ENCODE peak calls at places on chromosomes 5 and 9, in ten cellular contexts. T, U, W, G, Z, B, A, O, S and P are unnamed samples.

GRCh38 chr5:149240354-149240998 is 31.2 kb upstream of the AFAP1L1 start:
- DNase-seq in S (no peak), T (no peak), G (peak; percentile 93), Z (no peak), O (no peak), W (no peak), U (no peak), A (no peak), B (no peak), P (no peak)

GRCh38 chr5:93899026-93899600 is 157.7 kb upstream of the POU5F2 start:
- DNase-seq in A (peak; percentile 13), B (no peak), S (peak; percentile 18), G (no peak), T (no peak), O (no peak), Z (no peak), U (peak; percentile 47), W (no peak), P (no peak)

GRCh38 chr9:111983484-111983908 is 86.9 kb downstream of the UGCG start:
- DNase-seq in U (no peak), B (no peak), T (no peak), W (no peak), G (no peak), Z (no peak), A (no peak), S (peak; percentile 67), O (no peak), P (no peak)

GRCh38 chr5:179171251-179171815 is 111.2 kb downstream of the ZNF354C start:
- DNase-seq in U (no peak), W (no peak), A (no peak), O (peak; percentile 61), Z (no peak), G (no peak), T (no peak), S (no peak), B (no peak), P (no peak)

GRCh38 chr5:180116441-180117377 is 45.1 kb upstream of the RNF130 start:
- DNase-seq in G (no peak), B (no peak), U (no peak), A (no peak), Z (no peak), W (no peak), O (peak; percentile 62), T (no peak), S (no peak), P (no peak)

GRCh38 chr5:121090822-121091221 is 626.7 kb downstream of the PRR16 start:
- DNase-seq in W (no peak), U (no peak), B (no peak), G (no peak), Z (no peak), A (peak; percentile 1), T (no peak), S (no peak), O (no peak), P (no peak)

GRCh38 chr5:126594676-126595485 is at the start of gene ALDH7A1:
- DNase-seq in G (peak; percentile 60), T (peak; percentile 96), U (peak; percentile 98), Z (peak; percentile 89), A (peak; percentile 88), W (peak; percentile 96), B (peak; percentile 70), O (peak; percentile 96), S (no peak), P (peak; percentile 81)

GRCh38 chr9:74887041-74887980 is at the start of gene TRPM6:
- DNase-seq in G (peak; percentile 56), B (peak; percentile 13), A (peak; percentile 80), T (peak; percentile 68), O (peak; percentile 92), S (no peak), W (peak; percentile 87), Z (peak; percentile 32), U (peak; percentile 77), P (peak; percentile 21)

GRCh38 chr9:112881366-112881765 is 9.3 kb downstream of the SLC46A2 start:
- DNase-seq in S (no peak), U (no peak), W (no peak), A (peak; percentile 76), Z (no peak), B (peak; percentile 30), O (no peak), T (peak; percentile 74), G (no peak), P (no peak)

GRCh38 chr9:9170735-9171134 is 1371.2 kb upstream of the DMAC1 start:
- DNase-seq in A (no peak), Z (no peak), G (no peak), W (no peak), T (no peak), O (no peak), S (no peak), B (no peak), U (peak; percentile 84), P (no peak)

GRCh38 chr9:122225323-122226141 is 3.2 kb downstream of the LHX6 start:
- DNase-seq in S (no peak), W (no peak), A (no peak), B (no peak), O (no peak), Z (no peak), U (no peak), T (no peak), G (no peak), P (no peak)

GRCh38 chr5:135880278-135880677 is 15.4 kb downstream of the IL9 start:
- DNase-seq in Z (no peak), S (peak; percentile 40), A (peak; percentile 13), B (no peak), U (peak; percentile 57), O (no peak), W (no peak), G (no peak), T (no peak), P (no peak)

GRCh38 chr5:153714732-153715287 is 224.3 kb downstream of the GRIA1 start:
- DNase-seq in B (no peak), G (no peak), S (no peak), Z (peak; percentile 9), W (no peak), T (peak; percentile 9), U (no peak), O (no peak), A (no peak), P (no peak)

DNA sequence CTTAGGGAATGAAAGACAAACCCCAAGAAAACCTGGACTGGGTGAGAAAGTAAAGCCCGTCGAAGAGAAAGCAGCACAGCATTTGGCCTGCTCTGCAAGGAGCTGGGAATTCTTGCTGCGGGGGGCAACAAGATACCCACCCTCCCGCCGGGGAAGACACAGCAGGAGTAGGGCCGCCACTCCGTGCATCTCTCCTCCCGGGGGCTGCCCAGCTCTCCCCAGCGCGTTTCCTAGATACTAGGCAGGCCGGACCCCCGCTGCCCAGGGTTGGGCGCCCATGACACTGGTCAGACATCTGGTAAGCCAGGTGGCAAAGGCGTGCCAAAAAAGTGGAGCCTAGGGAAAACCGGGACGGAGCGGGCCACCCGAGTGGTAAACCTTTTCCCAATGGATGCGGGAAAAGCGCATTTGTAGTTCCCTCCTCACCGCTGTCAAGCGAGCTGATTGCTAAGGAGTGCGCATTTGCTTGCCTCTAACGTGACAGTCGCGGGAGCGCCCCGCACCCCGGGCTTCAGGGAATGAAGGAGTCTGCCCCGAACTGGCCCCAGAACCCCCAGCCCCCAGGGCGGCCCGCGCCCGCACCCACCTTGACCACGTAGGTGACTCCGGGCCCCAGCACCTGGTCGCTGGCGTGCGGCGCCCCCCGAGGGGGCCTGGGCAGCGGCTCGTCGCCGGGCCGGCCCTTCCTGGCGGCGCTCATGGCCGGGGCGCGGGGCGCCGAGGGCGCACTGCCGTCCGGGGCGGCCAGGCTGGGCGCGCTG is 1.0 kb downstream of the SHC3 start:
- DNase-seq in S (no peak), B (no peak), G (peak; percentile 42), O (no peak), U (no peak), W (no peak), A (peak; percentile 26), Z (no peak), T (peak; percentile 41), P (no peak)
- H3K4me3 ChIP-seq in S (no peak overlapping the region), B (peak overlapping the region; percentile 69), G (no peak overlapping the region), O (peak overlapping the region; percentile 44), U (no peak overlapping the region), W (peak overlapping the region; percentile 22), A (peak overlapping the region; percentile 66), Z (peak overlapping the region; percentile 49), T (peak overlapping the region; percentile 62), P (peak overlapping the region; percentile 59)

GRCh38 chr5:10703676-10704075 is 57.4 kb downstream of the DAP start:
- DNase-seq in T (no peak), W (no peak), G (no peak), B (no peak), U (no peak), Z (no peak), A (no peak), O (no peak), S (no peak), P (no peak)
- H3K4me3 ChIP-seq in T (no peak overlapping the region), W (no peak overlapping the region), G (no peak overlapping the region), B (no peak overlapping the region), U (no peak overlapping the region), Z (no peak overlapping the region), A (no peak overlapping the region), O (no peak overlapping the region), S (no peak overlapping the region), P (no peak overlapping the region)

DNA sequence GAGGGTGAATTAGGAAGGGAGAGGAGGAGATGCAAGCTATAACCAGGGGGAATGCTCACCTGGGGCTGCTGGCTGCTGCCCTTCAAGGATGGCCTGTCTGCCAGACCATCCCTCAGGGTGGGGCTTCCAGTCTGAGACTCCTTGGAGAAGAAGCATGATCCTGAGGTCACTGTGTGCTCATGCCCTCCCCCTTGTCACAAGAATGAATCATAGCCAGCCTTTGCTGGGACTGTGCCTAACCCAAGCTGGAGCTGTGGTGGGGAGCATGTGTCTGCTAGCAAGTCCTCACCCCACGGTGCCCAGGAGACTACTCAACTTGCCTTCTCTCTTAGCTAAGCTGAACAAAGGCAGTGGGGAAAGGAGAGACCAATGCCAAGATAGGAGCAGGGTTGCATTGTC is 463.6 kb downstream of the SPOCK1 start:
- DNase-seq in T (no peak), B (no peak), U (no peak), S (no peak), A (no peak), O (no peak), W (no peak), Z (no peak), G (no peak), P (no peak)
- H3K4me3 ChIP-seq in T (no peak overlapping the region), B (no peak overlapping the region), U (no peak overlapping the region), S (no peak overlapping the region), A (no peak overlapping the region), O (no peak overlapping the region), W (no peak overlapping the region), Z (no peak overlapping the region), G (no peak overlapping the region), P (no peak overlapping the region)

GRCh38 chr9:115616666-115617239 is 498.8 kb upstream of the TNC start:
- DNase-seq in U (no peak), T (no peak), G (no peak), A (no peak), S (no peak), O (no peak), B (no peak), W (no peak), Z (no peak), P (no peak)

GRCh38 chr9:115614326-115614725 is 496.4 kb upstream of the TNC start:
- DNase-seq in T (no peak), B (no peak), Z (no peak), S (no peak), W (no peak), G (no peak), U (no peak), A (no peak), O (no peak), P (no peak)

GRCh38 chr9:115615821-115616665 is 498.1 kb upstream of the TNC start:
- DNase-seq in O (no peak), W (no peak), G (no peak), A (peak; percentile 86), Z (peak; percentile 66), B (peak; percentile 69), S (no peak), T (peak; percentile 92), U (peak; percentile 36), P (peak; percentile 85)

GRCh38 chr9:115614931-115615401 is 497.0 kb upstream of the TNC start:
- DNase-seq in O (no peak), G (no peak), A (peak; percentile 43), S (no peak), Z (no peak), B (no peak), T (no peak), W (no peak), U (peak; percentile 86), P (no peak)
- H3K4me3 ChIP-seq in O (no peak overlapping the region), G (no peak overlapping the region), A (no peak overlapping the region), S (no peak overlapping the region), Z (no peak overlapping the region), B (no peak overlapping the region), T (no peak overlapping the region), W (no peak overlapping the region), U (no peak overlapping the region), P (no peak overlapping the region)